ENCODE peak calls at places on chromosomes 16 and 17, in four cellular contexts. B is HL-60, H is PC-3, D is endothelial cell of umbilical vein. T is an unnamed sample.

GRCh38 chr16:89031715-89032659 is 55.0 kb upstream of the CBFA2T3 start:
- DNase-seq in H (no peak), B (peak), D (no peak), T (no peak)

GRCh38 chr17:58667934-58668597 is 23.8 kb downstream of the TEX14 start:
- DNase-seq in H (peak), D (no peak), B (no peak), T (peak)

GRCh38 chr16:20372696-20373095 is 20.2 kb upstream of the UMOD start:
- DNase-seq in D (no peak), H (peak), B (no peak), T (no peak)

GRCh38 chr17:81890447-81891302 is 711 bp downstream of the ALYREF start:
- DNase-seq in B (peak), H (no peak), D (peak), T (no peak)

GRCh38 chr17:47324224-47325020 is 667 bp downstream of the EFCAB13 start:
- DNase-seq in D (peak), H (peak), B (peak), T (peak)

GRCh38 chr16:20638711-20639335 is 58.7 kb downstream of the ACSM1 start:
- DNase-seq in D (no peak), B (no peak), H (no peak), T (no peak)

GRCh38 chr16:11308493-11309283 is 27.6 kb upstream of the PRM1 start:
- DNase-seq in D (no peak), B (peak), H (no peak), T (no peak)

GRCh38 chr17:8832711-8833352 is 33.7 kb upstream of the MFSD6L start:
- DNase-seq in H (no peak), D (no peak), B (no peak), T (no peak)

GRCh38 chr17:33778505-33779398 is 476.3 kb upstream of the CCL2 start:
- DNase-seq in B (peak), D (peak), H (peak), T (peak)

GRCh38 chr17:47950448-47950847 is 7.2 kb downstream of the PRR15L start:
- DNase-seq in H (peak), B (no peak), D (no peak), T (no peak)

GRCh38 chr17:676060-676745 is 38.4 kb downstream of the VPS53 start:
- DNase-seq in D (peak), B (no peak), H (no peak), T (peak)

GRCh38 chr16:4319454-4319853 is 3.6 kb downstream of the GLIS2 start:
- DNase-seq in H (no peak), D (no peak), B (no peak), T (no peak)

GRCh38 chr16:54199486-54200160 is 87.0 kb downstream of the IRX3 start:
- DNase-seq in B (no peak), H (no peak), D (no peak), T (no peak)

GRCh38 chr16:17370233-17371013 is 100.3 kb downstream of the XYLT1 start:
- DNase-seq in D (no peak), B (no peak), H (no peak), T (peak)

GRCh38 chr16:29313559-29313887 is 93.0 kb downstream of the NPIPB11 start:
- DNase-seq in B (no peak), H (no peak), D (no peak), T (no peak)

GRCh38 chr16:29308644-29309546 is 97.6 kb downstream of the NPIPB11 start:
- DNase-seq in D (no peak), H (no peak), B (no peak), T (no peak)

GRCh38 chr16:29312835-29313558 is 93.5 kb downstream of the NPIPB11 start:
- DNase-seq in B (no peak), D (no peak), H (no peak), T (peak)

GRCh38 chr16:29311636-29312344 is 94.7 kb downstream of the NPIPB11 start:
- DNase-seq in B (no peak), H (no peak), D (no peak), T (no peak)

DNA sequence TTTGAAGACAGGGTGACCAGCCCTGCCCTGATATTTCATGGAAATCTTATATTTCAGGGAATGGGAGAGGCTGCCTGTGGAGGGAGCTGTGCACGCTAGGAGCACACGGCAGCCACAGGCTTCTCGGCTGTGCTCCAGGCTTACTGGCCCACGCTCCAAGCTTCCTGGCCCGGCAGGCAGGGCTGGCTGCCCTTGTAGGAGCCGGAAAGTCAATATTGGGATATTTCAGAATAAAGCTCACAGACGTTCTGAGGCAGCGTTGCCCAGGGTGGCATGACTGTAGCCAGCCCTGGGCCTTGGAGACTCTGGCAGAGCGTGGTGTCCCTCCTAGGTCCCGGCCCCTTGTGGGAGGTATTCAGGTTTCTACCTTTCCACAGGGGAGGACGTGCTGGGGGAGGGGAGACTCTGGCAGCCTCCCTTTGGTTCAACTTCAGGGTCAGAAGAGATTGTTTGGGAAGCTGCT is 95.6 kb downstream of the NPIPB11 start:
- DNase-seq in H (peak), B (no peak), D (no peak), T (no peak)
- TF ChIP-seq CTCF in H (no peak), B (no peak), D (no peak), T (no peak)

GRCh38 chr16:52547001-52547833 is at the start of gene TOX3:
- DNase-seq in D (no peak), B (no peak), H (no peak), T (no peak)
- H3K4me3 ChIP-seq in D (no peak), B (no peak), H (no peak), T (no peak)

GRCh38 chr16:9256196-9256595 is 164.8 kb downstream of the HAPSTR1 start:
- DNase-seq in D (peak), B (peak), H (peak), T (no peak)
- TF ChIP-seq CTCF in D (peak), B (peak), H (peak), T (peak)

GRCh38 chr17:14323522-14323981 is 22.7 kb downstream of the HS3ST3B1 start:
- DNase-seq in B (no peak), D (no peak), H (no peak), T (no peak)
- H3K4me3 ChIP-seq in B (no peak), D (no peak), H (no peak), T (no peak)

GRCh38 chr17:42748202-42748905 is 3.5 kb upstream of the EZH1 start:
- DNase-seq in H (no peak), D (no peak), B (no peak), T (no peak)

GRCh38 chr17:42743595-42744282 is 1.1 kb downstream of the EZH1 start:
- DNase-seq in B (no peak), D (no peak), H (no peak), T (no peak)

GRCh38 chr17:42744283-42744805 is 496 bp downstream of the EZH1 start:
- DNase-seq in B (peak), D (no peak), H (peak), T (peak)

GRCh38 chr17:42748906-42749798 is 4.3 kb upstream of the EZH1 start:
- DNase-seq in B (no peak), D (no peak), H (no peak), T (no peak)

DNA sequence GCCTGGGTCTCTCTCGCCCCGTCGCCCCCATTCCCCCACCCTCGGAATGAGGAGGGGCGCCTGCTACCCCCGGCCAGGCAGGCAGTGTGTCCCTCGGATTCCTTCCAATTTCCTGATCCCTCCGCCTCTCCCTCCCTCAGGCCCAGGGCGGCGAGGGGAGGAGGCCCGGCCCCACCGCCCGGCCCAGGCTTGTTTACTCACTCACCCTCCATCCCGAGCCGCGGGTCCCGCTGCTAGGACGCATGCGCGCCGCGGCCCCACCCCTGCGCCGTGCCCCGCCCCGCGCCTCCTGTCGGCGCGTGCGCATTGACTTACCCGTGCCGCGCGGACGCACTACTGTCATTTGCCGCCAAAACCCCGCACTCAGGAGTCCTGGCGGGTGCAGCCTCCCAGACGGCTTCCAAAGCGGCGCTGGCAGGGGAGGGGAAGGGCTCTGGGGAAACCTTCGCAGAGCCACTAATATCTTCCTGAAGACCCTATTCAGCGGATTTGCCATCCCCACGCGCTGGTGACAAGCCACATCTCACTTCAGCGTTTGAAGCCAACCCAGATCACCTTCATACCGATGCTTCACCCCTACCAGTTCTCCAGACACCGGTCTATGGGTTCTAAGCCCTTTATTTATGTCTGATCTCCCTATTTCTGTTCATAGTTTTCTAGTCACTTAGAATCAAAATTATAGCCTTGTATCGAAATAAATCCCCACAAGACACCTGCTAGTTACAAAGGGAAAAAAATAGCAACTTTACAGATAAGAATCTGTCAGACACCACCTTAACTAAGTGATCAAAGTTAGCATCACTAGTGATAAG is at the start of gene EZH1:
- DNase-seq in B (peak), H (peak), D (peak), T (peak)
- TF ChIP-seq CTCF in B (no peak), H (no peak), D (no peak), T (no peak)

GRCh38 chr17:78940241-78940640 is 15.1 kb upstream of the TIMP2 start:
- DNase-seq in H (no peak), D (no peak), B (no peak), T (no peak)

GRCh38 chr17:78940708-78941107 is 15.5 kb upstream of the TIMP2 start:
- DNase-seq in B (no peak), D (no peak), H (peak), T (peak)

GRCh38 chr17:78935419-78936323 is 10.5 kb upstream of the TIMP2 start:
- DNase-seq in B (no peak), H (peak), D (peak), T (peak)

GRCh38 chr17:78937561-78937960 is 12.4 kb upstream of the TIMP2 start:
- DNase-seq in H (no peak), D (no peak), B (no peak), T (no peak)

DNA sequence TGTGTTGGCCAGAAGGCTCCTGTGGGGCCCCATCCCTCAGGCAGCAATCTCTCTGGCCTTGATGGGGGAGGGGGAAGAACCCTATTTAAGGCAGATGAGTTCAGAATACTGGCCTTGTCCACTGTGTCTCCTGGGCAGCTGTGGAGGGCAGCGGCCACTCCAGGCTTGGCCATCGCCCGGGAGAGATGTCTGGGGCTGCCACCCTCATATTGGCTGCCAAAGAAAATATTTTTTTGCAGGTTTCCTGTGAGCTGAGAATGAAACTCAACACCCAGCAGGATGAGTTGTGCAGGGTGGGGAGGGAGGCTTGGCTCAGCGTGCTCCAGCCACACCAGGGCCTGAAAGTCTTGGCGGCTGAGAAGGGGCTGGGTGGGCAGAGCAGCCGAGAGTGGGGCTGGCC is 14.4 kb upstream of the TIMP2 start:
- DNase-seq in H (no peak), B (no peak), D (peak), T (peak)
- H3K4me3 ChIP-seq in H (no peak), B (no peak), D (no peak), T (no peak)

DNA sequence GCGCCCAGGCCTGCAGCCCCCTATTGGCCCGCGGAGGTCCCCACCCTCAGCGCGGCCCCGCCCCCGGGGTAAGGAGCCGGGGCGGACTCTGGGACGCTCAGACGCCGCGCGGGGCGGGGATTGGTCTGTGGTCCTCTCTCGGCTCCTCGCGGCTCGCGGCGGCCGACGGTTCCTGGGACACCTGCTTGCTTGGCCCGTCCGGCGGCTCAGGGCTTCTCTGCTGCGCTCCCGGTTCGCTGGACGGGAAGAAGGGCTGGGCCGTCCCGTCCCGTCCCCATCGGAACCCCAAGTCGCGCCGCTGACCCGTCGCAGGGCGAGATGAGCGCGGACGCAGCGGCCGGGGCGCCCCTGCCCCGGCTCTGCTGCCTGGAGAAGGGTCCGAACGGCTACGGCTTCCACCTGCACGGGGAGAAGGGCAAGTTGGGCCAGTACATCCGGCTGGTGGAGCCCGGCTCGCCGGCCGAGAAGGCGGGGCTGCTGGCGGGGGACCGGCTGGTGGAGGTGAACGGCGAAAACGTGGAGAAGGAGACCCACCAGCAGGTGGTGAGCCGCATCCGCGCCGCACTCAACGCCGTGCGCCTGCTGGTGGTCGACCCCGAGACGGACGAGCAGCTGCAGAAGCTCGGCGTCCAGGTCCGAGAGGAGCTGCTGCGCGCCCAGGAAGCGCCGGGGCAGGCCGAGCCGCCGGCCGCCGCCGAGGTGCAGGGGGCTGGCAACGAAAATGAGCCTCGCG is at the start of gene NHERF1:
- DNase-seq in D (no peak), H (peak), B (peak), T (peak)
- TF ChIP-seq CTCF in D (peak), H (no peak), B (no peak), T (peak)

T was measured in astrocyte of the spinal cord.